ENCODE peak calls at places on chromosomes 7 and 10, in five cellular contexts. W is germinal center; A is effector CD4-positive, alpha-beta T cell; N is NCI-H1417; Z is H54. Y is an unnamed sample.

GRCh38 chr7:151249034-151249731 is 689 bp upstream of the SMARCD3 start:
- DNase-seq in W (no peak), A (no peak), N (peak; percentile 52), Z (no peak), Y (no peak)

GRCh38 chr10:125123363-125124113 is 36.8 kb downstream of the CTBP2 start:
- DNase-seq in W (no peak), A (no peak), N (no peak), Z (peak; percentile 93), Y (no peak)

GRCh38 chr7:123004931-123005330 is 9.4 kb upstream of the TAS2R16 start:
- DNase-seq in W (no peak), A (no peak), N (no peak), Z (no peak), Y (no peak)

GRCh38 chr7:155457544-155458316 is at the start of gene EN2:
- DNase-seq in W (no peak), A (no peak), N (peak; percentile 34), Z (no peak), Y (no peak)

GRCh38 chr10:59626523-59626869 is 83.2 kb downstream of the SLC16A9 start:
- DNase-seq in W (no peak), A (no peak), N (no peak), Z (no peak), Y (no peak)

GRCh38 chr10:79230563-79231249 is 116.6 kb upstream of the PPIF start:
- DNase-seq in W (peak; percentile 21), A (no peak), N (peak; percentile 56), Z (no peak), Y (no peak)

GRCh38 chr7:88758355-88759215 is 915 bp upstream of the ZNF804B start:
- DNase-seq in W (no peak), A (no peak), N (peak; percentile 41), Z (no peak), Y (no peak)

GRCh38 chr10:43698156-43698555 is 49.5 kb upstream of the ZNF32 start:
- DNase-seq in W (no peak), A (no peak), N (no peak), Z (no peak), Y (no peak)

GRCh38 chr7:94142281-94142680 is 138.1 kb upstream of the BET1 start:
- DNase-seq in W (no peak), A (no peak), N (no peak), Z (no peak), Y (no peak)

GRCh38 chr10:103803941-103804340 is 51.4 kb downstream of the SH3PXD2A start:
- DNase-seq in W (no peak), A (no peak), N (no peak), Z (no peak), Y (no peak)

GRCh38 chr10:132722391-132722790 is 63.6 kb downstream of the NKX6-2 start:
- DNase-seq in W (no peak), A (no peak), N (peak; percentile 31), Z (no peak), Y (no peak)

GRCh38 chr7:81638216-81638615 is 131.6 kb downstream of the HGF start:
- DNase-seq in W (no peak), A (no peak), N (no peak), Z (no peak), Y (no peak)

GRCh38 chr7:159148430-159149395 is 4.0 kb upstream of the VIPR2 start:
- DNase-seq in W (no peak), A (no peak), N (no peak), Z (no peak), Y (no peak)

GRCh38 chr10:84329986-84330651 is 1.7 kb downstream of the CCSER2 start:
- DNase-seq in W (no peak), A (peak; percentile 9), N (no peak), Z (no peak), Y (peak; percentile 78)

GRCh38 chr10:99234067-99234738 is 1.4 kb downstream of the HPSE2 start:
- DNase-seq in W (peak; percentile 77), A (no peak), N (no peak), Z (no peak), Y (no peak)

GRCh38 chr7:125119559-125120115 is 190.0 kb upstream of the POT1 start:
- DNase-seq in W (no peak), A (no peak), N (peak; percentile 62), Z (no peak), Y (no peak)

GRCh38 chr7:55569797-55570196 is 2.5 kb downstream of the VOPP1 start:
- DNase-seq in W (peak; percentile 42), A (no peak), N (peak; percentile 28), Z (no peak), Y (peak; percentile 36)

GRCh38 chr10:110398419-110399162 is 93.9 kb upstream of the SMNDC1 start:
- DNase-seq in W (no peak), A (no peak), N (no peak), Z (peak; percentile 75), Y (no peak)

GRCh38 chr7:102289051-102289450 is 2.4 kb downstream of the SH2B2 start:
- DNase-seq in W (peak; percentile 54), A (no peak), N (no peak), Z (no peak), Y (no peak)

GRCh38 chr10:60444494-60445064 is 54.9 kb upstream of the ANK3 start:
- DNase-seq in W (no peak), A (no peak), N (no peak), Z (no peak), Y (no peak)

GRCh38 chr7:142018154-142018553 is 22.5 kb downstream of the MGAM start:
- DNase-seq in W (no peak), A (no peak), N (no peak), Z (no peak), Y (no peak)

GRCh38 chr10:132994371-132994796 is 52.0 kb upstream of the CFAP46 start:
- DNase-seq in W (no peak), A (no peak), N (no peak), Z (no peak), Y (no peak)

GRCh38 chr7:144032483-144032882 is 16.3 kb upstream of the OR2A5 start:
- DNase-seq in W (no peak), A (no peak), N (no peak), Z (no peak), Y (no peak)

GRCh38 chr10:23384364-23384763 is 39.8 kb upstream of the C10orf67 start:
- DNase-seq in W (no peak), A (no peak), N (no peak), Z (no peak), Y (no peak)

GRCh38 chr10:3123571-3124411 is 48.8 kb downstream of the PITRM1 start:
- DNase-seq in W (no peak), A (no peak), N (no peak), Z (no peak), Y (no peak)

GRCh38 chr7:79221211-79221610 is 232.3 kb downstream of the MAGI2 start:
- DNase-seq in W (no peak), A (no peak), N (peak; percentile 11), Z (no peak), Y (no peak)

GRCh38 chr10:118594392-118595063 is 920 bp downstream of the PRLHR start:
- DNase-seq in W (no peak), A (peak; percentile 14), N (no peak), Z (no peak), Y (peak; percentile 45)

GRCh38 chr10:108673756-108674155 is 1249.6 kb downstream of the XPNPEP1 start:
- DNase-seq in W (no peak), A (no peak), N (no peak), Z (no peak), Y (no peak)

GRCh38 chr7:139691253-139691781 is 86.5 kb downstream of the HIPK2 start:
- DNase-seq in W (no peak), A (no peak), N (no peak), Z (no peak), Y (no peak)

GRCh38 chr10:132514841-132515521 is 22.6 kb upstream of the INPP5A start:
- DNase-seq in W (no peak), A (no peak), N (no peak), Z (no peak), Y (no peak)

GRCh38 chr10:86225098-86225782 is 141.4 kb downstream of the GRID1 start:
- DNase-seq in W (no peak), A (no peak), N (no peak), Z (peak; percentile 95), Y (no peak)

Y was measured in CD8-positive, alpha-beta memory T cell.